ENCODE peak calls at places on chromosomes 11 and 22, in five cellular contexts. E is HT-29; T is stimulated activated CD8-positive, alpha-beta memory T cell treated with anti-CD3 and anti-CD28 coated beads, Interleukin-12 subunit alpha, Interleukin-12 subunit beta, amount 100 ng/mL, for 4 hours; P is tibial artery; U is pulmonary artery endothelial cell. D is an unnamed sample.
A peak's percentile ranks its signal among the peaks of the same experiment; 100 is the strongest.

GRCh38 chr22:26922804-26923203 is 265.4 kb downstream of the MIAT start:
- DNase-seq in E (peak; percentile 9), T (no peak), P (no peak), U (no peak), D (no peak)

GRCh38 chr22:20867179-20868099 is 8.6 kb downstream of the SNAP29 start:
- DNase-seq in E (peak; percentile 76), T (no peak), P (no peak), U (no peak), D (no peak)

GRCh38 chr22:18091478-18091877 is 13.7 kb downstream of the PEX26 start:
- DNase-seq in E (no peak), T (no peak), P (no peak), U (no peak), D (no peak)

GRCh38 chr22:50600541-50600940 is at the start of gene MAPK8IP2:
- DNase-seq in E (no peak), T (no peak), P (no peak), U (no peak), D (no peak)

GRCh38 chr11:32231909-32232493 is 141.1 kb downstream of the RCN1 start:
- DNase-seq in E (peak; percentile 67), T (no peak), P (no peak), U (no peak), D (no peak)

GRCh38 chr22:36180038-36180880 is 19.7 kb upstream of the APOL3 start:
- DNase-seq in E (peak; percentile 64), T (peak; percentile 64), P (peak; percentile 89), U (peak; percentile 33), D (peak; percentile 78)

GRCh38 chr22:38069372-38070249 is 12.4 kb downstream of the PICK1 start:
- DNase-seq in E (no peak), T (no peak), P (peak; percentile 98), U (no peak), D (no peak)

GRCh38 chr11:88353835-88354496 is 16.4 kb upstream of the CTSC start:
- DNase-seq in E (no peak), T (no peak), P (no peak), U (no peak), D (no peak)

GRCh38 chr11:394034-394857 is at the start of gene PKP3:
- DNase-seq in E (peak; percentile 91), T (no peak), P (no peak), U (no peak), D (no peak)

GRCh38 chr11:2224254-2224653 is 46.1 kb downstream of the ASCL2 start:
- DNase-seq in E (no peak), T (no peak), P (no peak), U (no peak), D (no peak)

GRCh38 chr11:1138053-1138452 is 19.7 kb upstream of the MUC5AC start:
- DNase-seq in E (no peak), T (no peak), P (no peak), U (no peak), D (no peak)

GRCh38 chr11:95520765-95521542 is 268.6 kb downstream of the FAM76B start:
- DNase-seq in E (no peak), T (no peak), P (no peak), U (no peak), D (no peak)

GRCh38 chr11:125787827-125788226 is at the start of gene PATE3:
- DNase-seq in E (no peak), T (no peak), P (no peak), U (no peak), D (no peak)

GRCh38 chr11:10051868-10052586 is 242.0 kb downstream of the SBF2 start:
- DNase-seq in E (no peak), T (no peak), P (no peak), U (no peak), D (no peak)

GRCh38 chr11:12552677-12553076 is 121.5 kb upstream of the TEAD1 start:
- DNase-seq in E (no peak), T (no peak), P (peak; percentile 75), U (no peak), D (no peak)

GRCh38 chr11:47961383-47961782 is 19.0 kb upstream of the PTPRJ start:
- DNase-seq in E (peak; percentile 31), T (no peak), P (no peak), U (no peak), D (no peak)

GRCh38 chr11:103091441-103091809 is 535 bp downstream of the DCUN1D5 start:
- DNase-seq in E (peak; percentile 64), T (peak; percentile 38), P (no peak), U (no peak), D (peak; percentile 27)

GRCh38 chr22:46043339-46043738 is 66.4 kb upstream of the WNT7B start:
- DNase-seq in E (no peak), T (no peak), P (peak; percentile 58), U (no peak), D (no peak)

GRCh38 chr11:57776101-57776511 is 14.5 kb downstream of the CTNND1 start:
- DNase-seq in E (no peak), T (no peak), P (no peak), U (peak; percentile 69), D (no peak)

GRCh38 chr22:44567846-44568493 is 69.9 kb upstream of the RTL6 start:
- DNase-seq in E (peak; percentile 42), T (peak; percentile 6), P (peak; percentile 58), U (no peak), D (no peak)

GRCh38 chr11:123314972-123315371 is 115.1 kb upstream of the GRAMD1B start:
- DNase-seq in E (no peak), T (no peak), P (no peak), U (no peak), D (no peak)

GRCh38 chr11:32034680-32035079 is 56.2 kb upstream of the RCN1 start:
- DNase-seq in E (no peak), T (no peak), P (no peak), U (no peak), D (no peak)

GRCh38 chr11:46958777-46959176 is 22.2 kb downstream of the CSTPP1 start:
- DNase-seq in E (no peak), T (no peak), P (no peak), U (no peak), D (no peak)

D was measured in activated B cell treated with CpG ODN at 0.5 μM for 24 hours.